ENCODE peak calls at places on chromosomes 16 and 17, in nine cellular contexts. One of them, this sample, is unnamed.

GRCh38 chr17:38732376-38733314 is 2.5 kb downstream of the CISD3 start:
- DNase-seq in M059J: no peak
- DNase-seq in NCI-H748 treated with DMSO at 0.1 percent for 48 hours: no peak
- DNase-seq in NCI-H774: no peak
- DNase-seq in Kasumi-1: no peak
- DNase-seq in ascending aorta: no peak
- DNase-seq in HFF-Myc: no peak
- DNase-seq in AG04450: no peak
- DNase-seq in NCI-H345: no peak
- DNase-seq in this sample: no peak

GRCh38 chr16:626787-627457 is 3.9 kb upstream of the WFIKKN1 start:
- DNase-seq in NCI-H345: no peak
- DNase-seq in HFF-Myc: peak
- DNase-seq in AG04450: peak
- DNase-seq in ascending aorta: no peak
- DNase-seq in NCI-H748 treated with DMSO at 0.1 percent for 48 hours: no peak
- DNase-seq in NCI-H774: no peak
- DNase-seq in Kasumi-1: no peak
- DNase-seq in M059J: peak
- DNase-seq in this sample: peak

GRCh38 chr17:41145261-41145660 is 4.4 kb downstream of the KRTAP4-5 start:
- DNase-seq in NCI-H345: no peak
- DNase-seq in AG04450: no peak
- DNase-seq in NCI-H748 treated with DMSO at 0.1 percent for 48 hours: no peak
- DNase-seq in ascending aorta: no peak
- DNase-seq in Kasumi-1: no peak
- DNase-seq in HFF-Myc: no peak
- DNase-seq in NCI-H774: no peak
- DNase-seq in M059J: no peak
- DNase-seq in this sample: no peak

GRCh38 chr17:69602969-69603368 is 188.5 kb downstream of the MAP2K6 start:
- DNase-seq in NCI-H748 treated with DMSO at 0.1 percent for 48 hours: no peak
- DNase-seq in NCI-H774: no peak
- DNase-seq in ascending aorta: no peak
- DNase-seq in NCI-H345: no peak
- DNase-seq in HFF-Myc: no peak
- DNase-seq in M059J: no peak
- DNase-seq in AG04450: no peak
- DNase-seq in Kasumi-1: no peak
- DNase-seq in this sample: no peak

GRCh38 chr16:75000481-75001081 is 1.8 kb downstream of the ZNRF1 start:
- DNase-seq in AG04450: no peak
- DNase-seq in M059J: peak
- DNase-seq in NCI-H748 treated with DMSO at 0.1 percent for 48 hours: no peak
- DNase-seq in NCI-H345: no peak
- DNase-seq in HFF-Myc: no peak
- DNase-seq in Kasumi-1: no peak
- DNase-seq in ascending aorta: no peak
- DNase-seq in NCI-H774: no peak
- DNase-seq in this sample: no peak

GRCh38 chr17:19645608-19646250 is 2.8 kb upstream of the ALDH3A2 start:
- DNase-seq in M059J: peak
- DNase-seq in Kasumi-1: peak
- DNase-seq in ascending aorta: no peak
- DNase-seq in NCI-H748 treated with DMSO at 0.1 percent for 48 hours: no peak
- DNase-seq in NCI-H345: no peak
- DNase-seq in NCI-H774: no peak
- DNase-seq in HFF-Myc: no peak
- DNase-seq in AG04450: no peak
- DNase-seq in this sample: no peak

GRCh38 chr16:46857261-46857962 is 26.4 kb upstream of the C16orf87 start:
- DNase-seq in NCI-H345: peak
- DNase-seq in AG04450: peak
- DNase-seq in NCI-H774: peak
- DNase-seq in HFF-Myc: peak
- DNase-seq in NCI-H748 treated with DMSO at 0.1 percent for 48 hours: no peak
- DNase-seq in ascending aorta: no peak
- DNase-seq in Kasumi-1: peak
- DNase-seq in M059J: peak
- DNase-seq in this sample: peak

GRCh38 chr17:50593321-50593720 is 32.8 kb downstream of the CACNA1G start:
- DNase-seq in AG04450: no peak
- DNase-seq in M059J: peak
- DNase-seq in ascending aorta: no peak
- DNase-seq in Kasumi-1: no peak
- DNase-seq in HFF-Myc: no peak
- DNase-seq in NCI-H774: peak
- DNase-seq in NCI-H345: peak
- DNase-seq in NCI-H748 treated with DMSO at 0.1 percent for 48 hours: peak
- DNase-seq in this sample: no peak

GRCh38 chr17:73474370-73474988 is 162.7 kb upstream of the CDC42EP4 start:
- DNase-seq in NCI-H774: peak
- DNase-seq in M059J: peak
- DNase-seq in Kasumi-1: no peak
- DNase-seq in NCI-H748 treated with DMSO at 0.1 percent for 48 hours: no peak
- DNase-seq in HFF-Myc: peak
- DNase-seq in ascending aorta: no peak
- DNase-seq in NCI-H345: peak
- DNase-seq in AG04450: no peak
- DNase-seq in this sample: peak

GRCh38 chr17:75874323-75875181 is 3.8 kb downstream of the TRIM47 start:
- DNase-seq in AG04450: no peak
- DNase-seq in NCI-H748 treated with DMSO at 0.1 percent for 48 hours: no peak
- DNase-seq in NCI-H345: no peak
- DNase-seq in HFF-Myc: no peak
- DNase-seq in Kasumi-1: no peak
- DNase-seq in ascending aorta: no peak
- DNase-seq in M059J: no peak
- DNase-seq in NCI-H774: no peak
- DNase-seq in this sample: no peak

GRCh38 chr17:44850025-44850424 is 2.3 kb downstream of the HIGD1B start:
- DNase-seq in NCI-H774: no peak
- DNase-seq in NCI-H345: no peak
- DNase-seq in NCI-H748 treated with DMSO at 0.1 percent for 48 hours: no peak
- DNase-seq in AG04450: no peak
- DNase-seq in HFF-Myc: no peak
- DNase-seq in M059J: no peak
- DNase-seq in Kasumi-1: no peak
- DNase-seq in ascending aorta: no peak
- DNase-seq in this sample: no peak

GRCh38 chr16:21162661-21163151 is 4.2 kb downstream of the LDAF1 start:
- DNase-seq in NCI-H345: peak
- DNase-seq in NCI-H774: no peak
- DNase-seq in AG04450: no peak
- DNase-seq in Kasumi-1: no peak
- DNase-seq in HFF-Myc: no peak
- DNase-seq in M059J: no peak
- DNase-seq in NCI-H748 treated with DMSO at 0.1 percent for 48 hours: no peak
- DNase-seq in ascending aorta: no peak
- DNase-seq in this sample: peak

GRCh38 chr16:87951550-87952538 is 610 bp downstream of the BANP start:
- DNase-seq in M059J: no peak
- DNase-seq in NCI-H748 treated with DMSO at 0.1 percent for 48 hours: no peak
- DNase-seq in NCI-H345: no peak
- DNase-seq in Kasumi-1: peak
- DNase-seq in HFF-Myc: no peak
- DNase-seq in NCI-H774: no peak
- DNase-seq in AG04450: no peak
- DNase-seq in ascending aorta: no peak
- DNase-seq in this sample: no peak

GRCh38 chr17:67800495-67800928 is 24.8 kb upstream of the BPTF start:
- DNase-seq in NCI-H774: peak
- DNase-seq in Kasumi-1: peak
- DNase-seq in M059J: peak
- DNase-seq in NCI-H748 treated with DMSO at 0.1 percent for 48 hours: peak
- DNase-seq in ascending aorta: peak
- DNase-seq in NCI-H345: peak
- DNase-seq in HFF-Myc: peak
- DNase-seq in AG04450: peak
- DNase-seq in this sample: peak